ENCODE peak calls at places on chromosomes 7 and 10, in four cellular contexts. P is DND-41, D is SK-N-SH, O is mammary epithelial cell. J is an unnamed sample.

GRCh38 chr7:155106356-155106755 is 36.2 kb downstream of the HTR5A start:
- DNase-seq in P (no peak), D (no peak), O (no peak), J (no peak)

GRCh38 chr7:3630081-3630480 is 329.0 kb downstream of the SDK1 start:
- DNase-seq in P (no peak), D (no peak), O (no peak), J (no peak)

GRCh38 chr10:73998623-73999622 is 1.0 kb downstream of the VCL start:
- DNase-seq in P (no peak), D (peak), O (peak), J (peak)

GRCh38 chr10:6581750-6582697 is 1.9 kb upstream of the PRKCQ start:
- DNase-seq in P (no peak), D (no peak), O (no peak), J (no peak)

GRCh38 chr10:132881186-132881920 is 61.0 kb downstream of the CFAP46 start:
- DNase-seq in P (no peak), D (no peak), O (no peak), J (no peak)

GRCh38 chr10:129335396-129335795 is 131.6 kb upstream of the MGMT start:
- DNase-seq in P (no peak), D (no peak), O (no peak), J (no peak)

GRCh38 chr7:126227643-126228042 is 1025.1 kb downstream of the GRM8 start:
- DNase-seq in P (no peak), D (peak), O (no peak), J (no peak)

GRCh38 chr7:6202117-6202516 is 70.3 kb downstream of the CYTH3 start:
- DNase-seq in P (no peak), D (no peak), O (no peak), J (no peak)

GRCh38 chr10:122116331-122116730 is 127.4 kb downstream of the TACC2 start:
- DNase-seq in P (no peak), D (no peak), O (peak), J (peak)

GRCh38 chr7:143375298-143376034 is 5.7 kb upstream of the ZYX start:
- DNase-seq in P (peak), D (no peak), O (no peak), J (no peak)

GRCh38 chr10:63115732-63116383 is 17.3 kb upstream of the NRBF2 start:
- DNase-seq in P (no peak), D (no peak), O (peak), J (peak)

GRCh38 chr10:46516660-46517416 is 39.6 kb downstream of the GPRIN2 start:
- DNase-seq in P (peak), D (no peak), O (peak), J (peak)

GRCh38 chr7:742791-743190 is 15.7 kb upstream of the PRKAR1B start:
- DNase-seq in P (no peak), D (no peak), O (no peak), J (no peak)
- H3K27ac ChIP-seq in P (no peak), D (no peak), O (no peak), J (no peak)

GRCh38 chr7:81690688-81691087 is 79.2 kb downstream of the HGF start:
- DNase-seq in P (no peak), D (no peak), O (no peak), J (no peak)
- H3K4me3 ChIP-seq in P (no peak), D (no peak), O (no peak), J (no peak)

DNA sequence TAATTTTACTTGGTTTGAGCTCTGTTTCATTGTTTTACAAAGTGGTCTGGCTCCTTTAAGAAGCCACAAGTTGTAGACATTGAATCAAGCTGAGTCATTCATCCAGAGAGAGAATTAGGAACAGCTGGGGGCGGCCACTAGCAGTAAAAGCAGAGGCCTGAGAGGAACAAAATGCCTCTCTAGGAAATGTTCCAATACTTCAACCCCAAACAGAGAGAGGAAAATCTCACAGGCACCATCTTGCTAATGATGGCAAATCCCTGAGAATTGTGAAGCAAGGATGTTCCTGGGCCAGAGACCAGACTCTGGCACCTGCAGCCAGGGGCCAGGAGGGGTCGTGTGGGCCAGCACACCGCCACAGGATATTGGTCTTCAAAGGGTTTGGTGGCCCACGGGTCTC is 26.5 kb upstream of the TRIL start:
- DNase-seq in P (no peak), D (peak), O (peak), J (peak)
- H2AFZ ChIP-seq in P (no peak), D (peak), O (peak), J (peak)

DNA sequence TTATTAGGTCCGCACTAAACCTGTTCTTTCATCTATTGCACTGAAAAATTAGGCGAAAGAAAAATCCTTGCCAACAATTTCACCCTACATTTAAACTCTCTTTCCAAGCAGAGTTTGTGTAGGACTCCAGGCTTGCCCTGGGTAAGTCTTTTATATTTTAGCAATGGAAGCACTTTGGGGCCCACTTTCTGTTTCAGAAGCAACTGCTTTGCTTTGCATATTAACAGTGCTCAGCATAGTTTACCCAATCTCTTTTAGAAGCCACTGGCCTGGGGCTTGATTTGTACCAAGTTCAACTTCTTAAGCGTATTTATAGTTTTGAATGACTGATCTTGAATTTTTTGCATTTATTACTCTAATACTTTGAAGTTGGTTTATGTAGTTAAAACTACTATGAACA is 78.8 kb upstream of the MDFIC start:
- DNase-seq in P (no peak), D (no peak), O (no peak), J (no peak)
- H3K27ac ChIP-seq in P (no peak), D (no peak), O (no peak), J (no peak)

GRCh38 chr10:10797467-10797866 is 220.2 kb upstream of the CELF2 start:
- DNase-seq in P (no peak), D (no peak), O (no peak), J (no peak)
- H3K4me3 ChIP-seq in P (no peak), D (no peak), O (no peak), J (no peak)

GRCh38 chr10:42868530-42868929 is 85.9 kb downstream of the BMS1 start:
- DNase-seq in P (no peak), D (no peak), O (no peak), J (no peak)

GRCh38 chr10:42867571-42867970 is 85.0 kb downstream of the BMS1 start:
- DNase-seq in P (no peak), D (no peak), O (no peak), J (no peak)

GRCh38 chr10:42865716-42866114 is 83.1 kb downstream of the BMS1 start:
- DNase-seq in P (no peak), D (no peak), O (no peak), J (no peak)

GRCh38 chr10:42866115-42866995 is 83.8 kb downstream of the BMS1 start:
- DNase-seq in P (peak), D (peak), O (peak), J (peak)

GRCh38 chr10:42864575-42864974 is 82.0 kb downstream of the BMS1 start:
- DNase-seq in P (no peak), D (peak), O (peak), J (no peak)
- H2AFZ ChIP-seq in P (no peak), D (no peak), O (peak), J (no peak)

GRCh38 chr7:48251766-48252165 is 80.5 kb downstream of the ABCA13 start:
- DNase-seq in P (no peak), D (no peak), O (peak), J (peak)

GRCh38 chr7:48250441-48250951 is 79.2 kb downstream of the ABCA13 start:
- DNase-seq in P (no peak), D (no peak), O (peak), J (peak)

GRCh38 chr7:48255046-48255445 is 83.8 kb downstream of the ABCA13 start:
- DNase-seq in P (no peak), D (no peak), O (peak), J (peak)

GRCh38 chr7:48249162-48249561 is 77.9 kb downstream of the ABCA13 start:
- DNase-seq in P (no peak), D (no peak), O (no peak), J (no peak)

DNA sequence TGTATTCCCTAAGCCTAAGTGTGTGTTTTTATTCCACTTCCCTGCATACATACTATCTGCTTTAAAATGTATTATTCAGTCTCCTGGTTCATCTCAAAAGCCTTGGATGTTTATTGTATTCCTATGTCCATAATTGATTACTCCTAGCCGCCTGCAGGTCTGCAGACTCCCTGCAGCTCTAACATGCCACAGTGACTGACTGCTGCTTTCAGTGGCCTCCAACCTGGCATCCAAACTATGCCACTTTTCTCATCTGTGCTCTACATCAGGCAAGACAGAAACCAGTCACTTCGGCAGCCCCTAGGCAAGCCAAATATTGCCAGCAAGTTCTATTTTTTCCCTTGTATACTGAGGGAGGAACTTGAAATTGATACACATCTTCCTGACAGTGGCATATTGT is 81.8 kb downstream of the ABCA13 start:
- DNase-seq in P (no peak), D (no peak), O (no peak), J (no peak)
- H3K27ac ChIP-seq in P (no peak), D (no peak), O (no peak), J (no peak)

J was measured in astrocyte.